ENCODE peak calls at places on chromosomes 2 and 18, in seven cellular contexts. X is HCT116; I is GM13977; L is mesothelial cell of epicardium; B is fibroblast of pulmonary artery; D is CD4-positive, alpha-beta T cell; Q is HFF-Myc. C is an unnamed sample.

GRCh38 chr18:59041296-59041695 is 98.4 kb upstream of the SEC11C start:
- DNase-seq in D (no peak), I (no peak), X (no peak), B (no peak), L (no peak), Q (no peak), C (no peak)

GRCh38 chr18:62999392-62999791 is 284.1 kb downstream of the PHLPP1 start:
- DNase-seq in I (no peak), D (no peak), Q (no peak), B (peak), L (no peak), X (no peak), C (no peak)

GRCh38 chr2:43268066-43268971 is 41.9 kb upstream of the ZFP36L2 start:
- DNase-seq in B (no peak), X (no peak), L (no peak), I (no peak), Q (no peak), D (no peak), C (no peak)

GRCh38 chr18:59323931-59324622 is 5.6 kb upstream of the CPLX4 start:
- DNase-seq in X (no peak), Q (no peak), L (no peak), B (no peak), I (no peak), D (no peak), C (no peak)

GRCh38 chr2:216635171-216635570 is 2.0 kb downstream of the IGFBP2 start:
- DNase-seq in B (no peak), D (no peak), Q (no peak), L (no peak), I (peak), X (no peak), C (peak)

GRCh38 chr18:11387880-11388279 is 221.5 kb upstream of the SLC35G4 start:
- DNase-seq in X (peak), L (no peak), D (no peak), B (peak), I (peak), Q (no peak), C (no peak)

GRCh38 chr2:74025971-74026612 is 41.4 kb downstream of the TET3 start:
- DNase-seq in L (no peak), B (no peak), I (no peak), Q (no peak), X (no peak), D (no peak), C (no peak)

GRCh38 chr18:59681521-59682004 is 15.7 kb downstream of the CCBE1 start:
- DNase-seq in I (no peak), L (no peak), Q (no peak), D (no peak), B (no peak), X (no peak), C (no peak)

GRCh38 chr18:48811401-48811800 is 139.4 kb downstream of the SMAD7 start:
- DNase-seq in L (no peak), Q (no peak), I (no peak), B (no peak), X (no peak), D (no peak), C (no peak)

GRCh38 chr2:10655074-10655840 is 34.5 kb downstream of the NOL10 start:
- DNase-seq in L (no peak), D (no peak), Q (no peak), B (no peak), I (no peak), X (no peak), C (no peak)

GRCh38 chr18:3886575-3887322 is 436.8 kb downstream of the TGIF1 start:
- DNase-seq in I (no peak), B (no peak), D (no peak), L (no peak), Q (no peak), X (no peak), C (no peak)

GRCh38 chr2:48510329-48510728 is 19.6 kb upstream of the STON1 start:
- DNase-seq in D (no peak), L (no peak), X (no peak), B (peak), Q (no peak), I (no peak), C (no peak)

GRCh38 chr18:75247601-75248421 is 37.2 kb downstream of the TSHZ1 start:
- DNase-seq in D (no peak), Q (no peak), X (no peak), I (peak), L (no peak), B (peak), C (no peak)

GRCh38 chr18:48788378-48788777 is 162.4 kb downstream of the SMAD7 start:
- DNase-seq in D (no peak), L (no peak), I (no peak), Q (no peak), B (no peak), X (no peak), C (no peak)

GRCh38 chr2:42874838-42875801 is 82.7 kb upstream of the HAAO start:
- DNase-seq in L (no peak), B (peak), I (no peak), D (no peak), X (no peak), Q (no peak), C (no peak)

GRCh38 chr2:186255823-186256222 is 230.2 kb upstream of the ZC3H15 start:
- DNase-seq in L (no peak), B (no peak), X (no peak), Q (no peak), D (no peak), I (no peak), C (no peak)

GRCh38 chr18:77000527-77000926 is 132.1 kb downstream of the MBP start:
- DNase-seq in I (peak), Q (no peak), D (peak), L (no peak), B (peak), X (no peak), C (peak)

GRCh38 chr2:240600451-240600961 is 14.0 kb downstream of the CAPN10 start:
- DNase-seq in X (no peak), D (no peak), I (no peak), L (peak), Q (no peak), B (no peak), C (no peak)

GRCh38 chr2:109396338-109397180 is 217.2 kb downstream of the SEPTIN10 start:
- DNase-seq in X (no peak), I (peak), D (no peak), B (peak), Q (no peak), L (no peak), C (no peak)
- TF ChIP-seq CTCF in X (peak), I (no peak), D (no peak), B (peak), Q (peak), L (no peak), C (no peak)

GRCh38 chr2:78999410-78999809 is 26.1 kb upstream of the REG3G start:
- DNase-seq in X (no peak), L (no peak), D (no peak), I (no peak), Q (no peak), B (peak), C (no peak)
- TF ChIP-seq CTCF in X (no peak), L (peak), D (no peak), I (peak), Q (no peak), B (peak), C (peak)

GRCh38 chr2:217717541-217717940 is 285.3 kb downstream of the TNS1 start:
- DNase-seq in I (no peak), X (no peak), B (no peak), L (no peak), D (no peak), Q (no peak), C (no peak)
- TF ChIP-seq CTCF in I (no peak), X (no peak), B (no peak), L (no peak), D (no peak), Q (no peak), C (no peak)

GRCh38 chr18:79385326-79385725 is 10.4 kb upstream of the NFATC1 start:
- DNase-seq in I (no peak), X (no peak), D (no peak), B (no peak), L (no peak), Q (no peak), C (no peak)

GRCh38 chr18:79384834-79385233 is 10.9 kb upstream of the NFATC1 start:
- DNase-seq in X (no peak), B (no peak), Q (no peak), D (no peak), L (no peak), I (no peak), C (no peak)

GRCh38 chr18:79383388-79384056 is 12.2 kb upstream of the NFATC1 start:
- DNase-seq in L (no peak), D (no peak), B (no peak), I (no peak), X (no peak), Q (no peak), C (no peak)

GRCh38 chr18:79382681-79383387 is 12.9 kb upstream of the NFATC1 start:
- DNase-seq in D (no peak), I (no peak), X (no peak), Q (no peak), L (no peak), B (no peak), C (no peak)

GRCh38 chr18:79384151-79384807 is 11.5 kb upstream of the NFATC1 start:
- DNase-seq in B (no peak), X (no peak), D (no peak), I (no peak), L (no peak), Q (no peak), C (no peak)
- TF ChIP-seq CTCF in B (no peak), X (no peak), D (no peak), I (no peak), L (no peak), Q (no peak), C (no peak)

DNA sequence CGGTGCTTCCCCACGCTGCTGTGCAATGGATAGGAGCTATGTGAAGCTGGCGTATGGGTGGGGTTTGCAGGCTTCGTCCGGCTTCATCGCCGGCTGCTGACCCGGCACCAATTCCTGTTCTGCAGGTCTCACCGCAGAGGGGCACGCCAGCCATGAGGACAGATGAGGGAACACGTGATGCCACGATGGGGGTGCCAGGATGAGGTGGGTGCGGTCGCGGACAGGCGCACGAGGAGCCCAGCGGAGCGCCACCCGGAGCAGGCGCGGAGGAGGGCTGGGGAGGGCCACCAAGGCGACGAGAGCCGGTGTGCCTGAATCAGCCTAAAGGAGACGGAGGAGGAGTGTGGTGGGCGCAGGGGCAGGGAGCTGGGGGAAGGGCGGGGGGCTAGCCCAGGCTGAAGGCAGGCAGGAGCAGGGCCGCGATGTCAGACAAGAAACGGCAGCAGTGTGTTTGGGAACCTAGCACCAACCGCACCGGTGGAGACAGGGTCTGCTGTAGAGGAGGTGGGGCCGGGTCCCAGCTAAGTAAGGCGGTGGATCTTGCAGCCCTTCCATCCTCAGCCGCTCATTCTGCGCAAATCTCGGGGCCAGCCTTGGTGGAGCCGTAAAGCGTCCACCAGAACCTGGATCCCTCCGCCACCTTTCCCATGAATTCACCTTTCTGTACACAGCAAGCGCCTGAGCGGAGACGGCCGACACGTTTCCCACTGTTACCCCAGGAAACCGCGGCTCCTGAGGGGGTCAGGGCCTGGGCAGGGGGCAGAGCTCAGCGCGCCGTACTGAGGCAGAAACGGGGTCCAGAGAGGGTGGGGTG is 17.0 kb upstream of the CD8A start:
- DNase-seq in Q (peak), L (no peak), B (peak), D (no peak), X (peak), I (peak), C (no peak)
- TF ChIP-seq CTCF in Q (no peak), L (no peak), B (no peak), D (no peak), X (no peak), I (no peak), C (no peak)

C was measured in neural crest cell.